ENCODE peak calls at places on chromosome 19, in six cellular contexts. Q is A549, F is vagina, Z is mucosa of descending colon, T is thoracic aorta, J is iPS DF 6.9. R is an unnamed sample. For H3K4me1, the result is how much of the 10 kb centered on the place peaks cover.

GRCh38 chr19:17468302-17469091 is 1.8 kb upstream of the SLC27A1 start:
- DNase-seq in Q (no peak), F (no peak), Z (peak), T (no peak), J (no peak), R (peak)

GRCh38 chr19:28018499-28018898 is 1194.5 kb downstream of the UQCRFS1 start:
- DNase-seq in Q (no peak), F (no peak), Z (no peak), T (no peak), J (no peak), R (no peak)

GRCh38 chr19:16067205-16067938 is 8.9 kb upstream of the TPM4 start:
- DNase-seq in Q (no peak), F (no peak), Z (peak), T (peak), J (no peak), R (peak)

GRCh38 chr19:11265785-11266236 is 3.5 kb upstream of the DOCK6 start:
- DNase-seq in Q (peak), F (no peak), Z (peak), T (no peak), J (no peak), R (no peak)

GRCh38 chr19:50417138-50417849 is 1.4 kb upstream of the SPIB start:
- DNase-seq in Q (peak), F (no peak), Z (peak), T (no peak), J (no peak), R (no peak)

GRCh38 chr19:36420961-36421748 is 2.7 kb upstream of the ZFP82 start:
- DNase-seq in Q (no peak), F (no peak), Z (peak), T (no peak), J (no peak), R (peak)

GRCh38 chr19:11448410-11448809 is 13.0 kb downstream of the PRKCSH start:
- DNase-seq in Q (no peak), F (no peak), Z (no peak), T (no peak), J (no peak), R (no peak)

GRCh38 chr19:43759515-43759914 is 4.8 kb upstream of the SMG9 start:
- DNase-seq in Q (peak), F (no peak), Z (no peak), T (no peak), J (no peak), R (no peak)

GRCh38 chr19:54644056-54644455 is 13.8 kb downstream of the LILRB1 start:
- DNase-seq in Q (no peak), F (no peak), Z (no peak), T (no peak), J (no peak), R (no peak)

GRCh38 chr19:50427997-50428425 is 4.7 kb upstream of the MYBPC2 start:
- DNase-seq in Q (no peak), F (no peak), Z (peak), T (no peak), J (no peak), R (peak)

GRCh38 chr19:32828643-32829344 is 40.8 kb downstream of the SLC7A9 start:
- DNase-seq in Q (no peak), F (no peak), Z (no peak), T (no peak), J (no peak), R (no peak)

GRCh38 chr19:17794731-17795494 is at the start of gene B3GNT3:
- DNase-seq in Q (peak), F (no peak), Z (peak), T (no peak), J (no peak), R (no peak)

GRCh38 chr19:4781851-4782250 is 9.7 kb upstream of the FEM1A start:
- DNase-seq in Q (no peak), F (no peak), Z (no peak), T (no peak), J (no peak), R (no peak)

GRCh38 chr19:35211545-35212230 is 16.9 kb downstream of the FAM187B start:
- DNase-seq in Q (no peak), F (no peak), Z (peak), T (no peak), J (no peak), R (peak)

GRCh38 chr19:7394728-7395359 is 46.1 kb downstream of the ARHGEF18 start:
- DNase-seq in Q (peak), F (no peak), Z (peak), T (peak), J (peak), R (peak)

GRCh38 chr19:23787106-23787505 is 28.4 kb upstream of the ZNF681 start:
- DNase-seq in Q (no peak), F (peak), Z (no peak), T (no peak), J (no peak), R (no peak)

GRCh38 chr19:55042344-55042678 is 4.2 kb upstream of the GP6 start:
- DNase-seq in Q (no peak), F (no peak), Z (no peak), T (no peak), J (no peak), R (no peak)

GRCh38 chr19:53646144-53646543 is 14.3 kb downstream of the DPRX start:
- DNase-seq in Q (no peak), F (no peak), Z (no peak), T (no peak), J (no peak), R (no peak)

GRCh38 chr19:39858541-39858940 is 12.4 kb upstream of the FBL start:
- DNase-seq in Q (peak), F (no peak), Z (no peak), T (no peak), J (no peak), R (no peak)

GRCh38 chr19:43774103-43774939 is 6.5 kb downstream of the KCNN4 start:
- DNase-seq in Q (no peak), F (no peak), Z (peak), T (no peak), J (no peak), R (no peak)

GRCh38 chr19:17541184-17541759 is 14.2 kb upstream of the COLGALT1 start:
- DNase-seq in Q (no peak), F (no peak), Z (no peak), T (no peak), J (no peak), R (no peak)

GRCh38 chr19:50325310-50326100 is 3.7 kb downstream of the KCNC3 start:
- DNase-seq in Q (peak), F (no peak), Z (peak), T (no peak), J (no peak), R (no peak)

GRCh38 chr19:40592170-40592569 is 9.0 kb upstream of the LTBP4 start:
- DNase-seq in Q (peak), F (no peak), Z (no peak), T (no peak), J (no peak), R (no peak)

GRCh38 chr19:49135686-49136085 is 16.3 kb downstream of the PPFIA3 start:
- DNase-seq in Q (no peak), F (no peak), Z (no peak), T (no peak), J (no peak), R (no peak)

GRCh38 chr19:31100945-31101344 is 248.3 kb downstream of the TSHZ3 start:
- DNase-seq in Q (no peak), F (no peak), Z (no peak), T (no peak), J (no peak), R (no peak)

GRCh38 chr19:5127710-5128109 is 158.8 kb downstream of the KDM4B start:
- DNase-seq in Q (no peak), F (no peak), Z (no peak), T (no peak), J (no peak), R (no peak)

GRCh38 chr19:39199025-39199424 is 2.3 kb downstream of the NCCRP1 start:
- DNase-seq in Q (no peak), F (no peak), Z (no peak), T (no peak), J (no peak), R (no peak)

GRCh38 chr19:28940751-28941500 is 272.0 kb downstream of the UQCRFS1 start:
- DNase-seq in Q (no peak), F (no peak), Z (no peak), T (no peak), J (no peak), R (no peak)

GRCh38 chr19:14476663-14477401 is 1.7 kb upstream of the PTGER1 start:
- DNase-seq in Q (peak), F (no peak), Z (peak), T (no peak), J (no peak), R (no peak)

GRCh38 chr19:34232566-34233481 is 21.5 kb upstream of the GARRE1 start:
- DNase-seq in Q (peak), F (no peak), Z (peak), T (no peak), J (no peak), R (peak)

GRCh38 chr19:47104678-47105077 is 8.9 kb downstream of the ZC3H4 start:
- DNase-seq in Q (no peak), F (no peak), Z (no peak), T (no peak), J (no peak), R (no peak)
- H3K4me1 ChIP-seq in Q (under half), F (half or more), Z (under half), T (half or more), J (under half), R (half or more)

GRCh38 chr19:19418548-19419260 is 13.2 kb downstream of the GATAD2A start:
- DNase-seq in Q (no peak), F (no peak), Z (no peak), T (no peak), J (no peak), R (no peak)
- H3K4me1 ChIP-seq in Q (under half), F (half or more), Z (under half), T (under half), J (under half), R (half or more)

DNA sequence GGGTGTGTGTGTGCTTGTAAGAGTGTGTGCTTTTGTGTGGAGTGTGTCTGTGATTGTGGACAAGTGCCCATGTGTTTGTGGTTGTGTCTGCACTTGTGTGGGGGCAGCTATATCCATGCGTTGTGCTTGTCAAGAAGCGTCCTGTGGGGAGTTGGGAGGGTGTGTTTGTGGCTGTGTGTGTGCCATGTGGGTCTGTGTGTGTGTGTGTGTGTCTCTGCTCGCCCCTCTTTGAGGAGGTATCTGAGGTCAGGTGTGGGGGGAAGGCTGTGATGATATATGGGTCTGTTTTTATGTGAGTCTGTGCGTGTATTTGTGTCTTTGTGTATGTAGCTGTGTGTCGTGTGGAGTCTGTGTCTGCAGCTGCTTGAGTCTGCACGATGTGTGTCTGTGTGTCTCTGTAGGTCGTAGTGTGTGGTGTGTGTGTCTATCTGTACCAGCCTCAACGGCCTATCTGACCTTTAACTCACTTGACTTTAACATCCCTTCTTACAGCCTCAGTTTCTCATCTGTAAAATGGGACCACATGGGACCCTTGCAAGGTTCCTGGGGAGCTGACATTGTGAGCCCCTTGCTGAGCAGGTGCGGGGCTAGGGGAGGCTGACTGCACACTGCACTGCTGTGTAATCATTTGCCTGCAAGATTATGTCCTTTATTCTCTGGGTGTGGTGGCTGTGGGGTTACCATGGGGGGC is 4.0 kb upstream of the NFIC start:
- DNase-seq in Q (no peak), F (no peak), Z (no peak), T (no peak), J (no peak), R (no peak)
- H3K4me1 ChIP-seq in Q (under half), F (half or more), Z (under half), T (under half), J (under half), R (under half)

DNA sequence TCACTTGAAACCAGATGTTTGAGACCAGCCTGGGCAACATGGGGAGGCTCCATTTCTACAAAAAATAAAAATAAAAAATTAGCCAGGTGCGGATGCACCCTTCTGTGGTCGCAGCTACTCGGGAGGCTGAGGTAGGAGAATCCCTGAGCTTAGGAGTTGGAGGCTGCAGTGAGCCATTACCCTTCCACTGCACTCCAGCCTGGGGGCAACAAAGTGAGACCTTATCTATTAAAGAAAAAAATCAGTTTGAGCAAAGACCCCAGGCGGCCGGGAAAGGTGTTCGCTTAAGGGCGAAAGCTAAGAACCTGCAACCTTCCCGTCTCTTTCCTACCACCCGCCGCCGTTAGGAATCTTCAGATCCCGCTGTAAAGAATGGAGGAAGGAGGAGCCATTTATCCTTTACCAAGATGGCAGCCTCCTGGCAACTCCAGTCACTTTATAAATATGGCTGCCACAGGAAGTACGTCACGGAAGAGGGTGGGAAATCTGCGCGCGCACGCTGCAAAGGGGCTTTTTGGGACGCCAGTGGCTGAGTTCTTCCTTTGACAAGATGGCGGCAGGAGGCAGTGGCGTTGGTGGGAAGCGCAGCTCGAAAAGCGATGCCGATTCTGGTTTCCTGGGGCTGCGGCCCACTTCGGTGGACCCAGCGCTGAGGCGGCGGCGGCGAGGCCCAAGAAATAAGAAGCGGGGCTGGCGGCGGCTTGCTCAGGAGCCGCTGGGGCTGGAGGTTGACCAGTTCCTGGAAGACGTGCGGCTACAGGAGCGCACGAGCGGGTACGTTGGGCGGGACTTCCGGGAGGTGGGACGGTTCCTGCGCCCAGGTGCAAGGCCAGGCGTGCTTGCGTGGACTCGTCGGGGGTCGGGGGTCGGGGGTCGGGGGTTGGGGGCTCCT is at the start of gene NOP53:
- DNase-seq in Q (peak), F (no peak), Z (peak), T (peak), J (peak), R (peak)
- H3K4me1 ChIP-seq in Q (under half), F (half or more), Z (under half), T (under half), J (under half), R (under half)

GRCh38 chr19:1018932-1019615 is 1.8 kb downstream of the TMEM259 start:
- DNase-seq in Q (no peak), F (no peak), Z (peak), T (no peak), J (no peak), R (no peak)
- H3K4me1 ChIP-seq in Q (under half), F (half or more), Z (under half), T (half or more), J (under half), R (under half)

DNA sequence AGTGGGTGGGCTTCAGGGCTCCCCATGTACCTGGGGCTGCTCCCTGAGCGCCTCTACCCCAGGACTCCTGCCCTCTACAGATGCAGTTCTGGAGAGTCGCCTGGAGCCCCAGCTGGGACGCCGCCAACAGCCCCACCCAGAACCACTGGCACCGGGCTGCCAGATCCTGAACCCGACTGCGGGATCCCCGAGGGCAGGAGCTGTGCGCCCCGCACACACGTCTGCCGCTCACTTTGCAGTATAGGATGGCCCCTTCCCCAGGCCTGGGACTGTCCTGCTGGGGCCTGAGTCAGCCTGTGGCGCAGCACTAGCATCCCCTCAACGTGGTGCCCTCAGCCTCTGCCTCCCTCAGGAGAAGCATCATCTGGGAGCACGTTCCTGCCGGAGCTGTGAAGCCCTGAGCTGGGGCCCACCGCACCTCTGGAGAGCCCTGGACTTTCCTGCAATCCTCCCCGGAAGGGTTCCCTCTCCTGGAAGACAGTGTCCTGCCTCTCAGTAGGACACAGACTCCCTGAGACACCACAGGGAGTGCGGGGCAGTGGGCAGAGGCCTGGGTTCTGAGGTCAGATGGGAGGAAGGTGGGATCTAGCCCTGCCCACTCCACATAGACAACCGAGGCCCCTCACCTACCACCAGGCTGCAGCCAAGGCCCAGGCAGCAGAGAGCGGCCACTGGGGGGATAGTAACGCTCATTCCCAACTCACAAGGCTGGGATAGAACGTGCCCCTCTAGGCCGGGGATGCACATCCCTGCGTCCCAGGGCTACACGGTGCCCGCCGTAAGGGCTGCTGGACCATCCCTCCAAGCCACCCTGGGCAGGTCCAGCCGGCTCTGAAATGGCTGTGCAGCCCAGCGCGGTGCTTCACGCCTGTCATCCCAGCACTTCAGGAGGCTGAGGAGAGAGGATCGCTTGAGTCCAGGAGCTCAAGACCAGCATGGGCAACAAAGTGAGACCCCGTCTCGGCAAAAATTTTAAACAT is 3.5 kb downstream of the REXO1 start:
- DNase-seq in Q (no peak), F (no peak), Z (no peak), T (no peak), J (no peak), R (no peak)
- H3K4me1 ChIP-seq in Q (under half), F (half or more), Z (half or more), T (under half), J (under half), R (half or more)